ENCODE peak calls at places on chromosomes 13 and 19, in eight cellular contexts. G, U, J, T, I, V, N and P are unnamed samples.

GRCh38 chr13:55001881-55002280 is 1973.3 kb downstream of the OLFM4 start:
- DNase-seq in N (no peak), V (no peak), I (no peak), G (no peak), U (no peak), J (no peak), T (no peak), P (no peak)

GRCh38 chr19:10544753-10545251 is 1.1 kb downstream of the ATG4D start:
- DNase-seq in V (no peak), G (no peak), T (no peak), J (no peak), N (no peak), U (peak), I (no peak), P (peak)

GRCh38 chr19:50858896-50859295 is 4.2 kb downstream of the KLK3 start:
- DNase-seq in J (no peak), I (no peak), U (peak), V (peak), G (no peak), N (no peak), T (peak), P (no peak)

GRCh38 chr13:68066879-68067513 is 836.9 kb upstream of the PCDH9 start:
- DNase-seq in G (no peak), T (no peak), V (no peak), J (no peak), N (no peak), I (no peak), U (no peak), P (no peak)

GRCh38 chr13:46624353-46624752 is 71.4 kb downstream of the LRCH1 start:
- DNase-seq in J (no peak), T (no peak), N (peak), I (no peak), U (no peak), G (no peak), V (no peak), P (no peak)

GRCh38 chr19:41225238-41226052 is 6.4 kb downstream of the AXL start:
- DNase-seq in N (no peak), T (no peak), V (no peak), J (peak), U (peak), G (peak), I (peak), P (no peak)

GRCh38 chr13:66581691-66582090 is 648.4 kb downstream of the PCDH9 start:
- DNase-seq in G (no peak), N (no peak), I (no peak), V (no peak), U (no peak), J (no peak), T (no peak), P (no peak)

GRCh38 chr19:51552996-51553725 is 17.9 kb upstream of the ZNF175 start:
- DNase-seq in J (no peak), U (peak), N (peak), V (no peak), G (peak), I (peak), T (no peak), P (peak)

GRCh38 chr13:34349091-34349722 is 531.3 kb downstream of the RFC3 start:
- DNase-seq in N (no peak), V (peak), T (no peak), J (no peak), U (peak), G (peak), I (no peak), P (no peak)

GRCh38 chr19:14197882-14198281 is 8.1 kb downstream of the ADGRL1 start:
- DNase-seq in N (no peak), V (no peak), T (no peak), I (no peak), U (no peak), G (no peak), J (no peak), P (no peak)

GRCh38 chr19:7348587-7349230 is at the start of gene ARHGEF18:
- DNase-seq in I (no peak), T (no peak), N (peak), V (no peak), G (no peak), J (no peak), U (peak), P (no peak)

GRCh38 chr13:31174018-31174417 is 12.3 kb upstream of the HSPH1 start:
- DNase-seq in N (no peak), J (no peak), I (no peak), T (no peak), G (no peak), U (no peak), V (no peak), P (no peak)

GRCh38 chr19:41646589-41647204 is 19.8 kb upstream of the CEACAM4 start:
- DNase-seq in G (no peak), T (no peak), V (no peak), N (no peak), J (peak), U (no peak), I (peak), P (peak)

GRCh38 chr13:105773887-105774538 is 761.4 kb downstream of the EFNB2 start:
- DNase-seq in G (no peak), J (no peak), U (no peak), N (no peak), T (peak), I (no peak), V (no peak), P (no peak)

GRCh38 chr13:42239644-42240043 is 32.3 kb upstream of the AKAP11 start:
- DNase-seq in G (no peak), U (no peak), V (no peak), N (no peak), I (no peak), T (no peak), J (no peak), P (no peak)

GRCh38 chr13:113584870-113585671 is 518 bp downstream of the TFDP1 start:
- DNase-seq in U (peak), J (peak), I (peak), T (no peak), N (peak), G (no peak), V (no peak), P (peak)

GRCh38 chr19:46533085-46534081 is 37.7 kb upstream of the PNMA8B start:
- DNase-seq in I (no peak), T (no peak), G (no peak), J (no peak), N (no peak), U (no peak), V (no peak), P (no peak)

GRCh38 chr13:45047394-45048328 is 58.3 kb downstream of the GPALPP1 start:
- DNase-seq in T (peak), I (peak), G (peak), J (peak), N (peak), V (peak), U (peak), P (peak)

GRCh38 chr19:50815443-50815842 is 8.1 kb downstream of the KLK1 start:
- DNase-seq in J (no peak), T (no peak), V (no peak), G (no peak), N (no peak), U (no peak), I (no peak), P (no peak)

GRCh38 chr19:1110809-1111640 is 7.2 kb downstream of the GPX4 start:
- DNase-seq in J (no peak), T (no peak), N (no peak), V (no peak), G (no peak), U (no peak), I (no peak), P (no peak)

GRCh38 chr19:47726467-47726866 is 13.2 kb downstream of the EHD2 start:
- DNase-seq in I (no peak), U (no peak), G (no peak), J (no peak), V (no peak), N (no peak), T (no peak), P (no peak)

GRCh38 chr13:20175907-20176652 is 15.2 kb upstream of the GJA3 start:
- DNase-seq in J (no peak), N (no peak), T (no peak), U (no peak), I (no peak), V (no peak), G (no peak), P (peak)

GRCh38 chr19:58128041-58128685 is 22.4 kb downstream of the ZNF329 start:
- DNase-seq in V (no peak), J (no peak), U (no peak), N (no peak), G (no peak), I (no peak), T (no peak), P (peak)

GRCh38 chr19:33177417-33177976 is 16.6 kb upstream of the LRP3 start:
- DNase-seq in I (no peak), T (peak), U (no peak), N (peak), J (no peak), G (no peak), V (no peak), P (peak)

GRCh38 chr13:29713841-29714240 is 118.4 kb upstream of the SLC7A1 start:
- DNase-seq in V (no peak), U (peak), N (no peak), J (no peak), T (no peak), I (peak), G (no peak), P (peak)